ENCODE peak calls at places on chromosomes 13 and 19, in seven cellular contexts. W is cerebellar cortex; T is NCI-H1694 treated with DMSO at 0.1 percent for 48 hours; Z is lung; C is endothelial cell; M is effector memory CD4-positive, alpha-beta T cell; J is fibroblast of lung. D is an unnamed sample.

GRCh38 chr19:3132971-3133792 is 2.7 kb upstream of the GNA15 start:
- DNase-seq in W (peak), T (peak), Z (no peak), C (no peak), M (peak), J (peak), D (no peak)

GRCh38 chr19:47309608-47310007 is at the start of gene C5AR1:
- DNase-seq in W (no peak), T (no peak), Z (peak), C (no peak), M (no peak), J (no peak), D (no peak)

GRCh38 chr13:30865131-30866009 is 40.7 kb upstream of the MEDAG start:
- DNase-seq in W (peak), T (peak), Z (peak), C (peak), M (peak), J (peak), D (peak)

GRCh38 chr13:49521216-49521615 is 25.5 kb downstream of the PHF11 start:
- DNase-seq in W (no peak), T (no peak), Z (no peak), C (no peak), M (no peak), J (no peak), D (no peak)

GRCh38 chr19:19257137-19257536 is 16.0 kb downstream of the TM6SF2 start:
- DNase-seq in W (no peak), T (no peak), Z (no peak), C (no peak), M (no peak), J (no peak), D (no peak)

GRCh38 chr13:94595006-94595942 is 678 bp downstream of the TGDS start:
- DNase-seq in W (peak), T (no peak), Z (no peak), C (no peak), M (no peak), J (peak), D (peak)

GRCh38 chr13:51148952-51149573 is 38.0 kb upstream of the C13orf42 start:
- DNase-seq in W (peak), T (peak), Z (no peak), C (peak), M (no peak), J (peak), D (peak)

GRCh38 chr13:43245374-43245964 is 222.1 kb downstream of the DNAJC15 start:
- DNase-seq in W (no peak), T (no peak), Z (no peak), C (no peak), M (no peak), J (peak), D (no peak)

GRCh38 chr13:45055198-45055901 is 65.0 kb upstream of the GTF2F2 start:
- DNase-seq in W (no peak), T (peak), Z (no peak), C (no peak), M (no peak), J (peak), D (peak)

GRCh38 chr13:36998624-36999041 is 507 bp downstream of the ALG5 start:
- DNase-seq in W (no peak), T (no peak), Z (peak), C (peak), M (no peak), J (peak), D (peak)

GRCh38 chr19:52542984-52543664 is 15.7 kb downstream of the ZNF808 start:
- DNase-seq in W (no peak), T (no peak), Z (no peak), C (no peak), M (peak), J (peak), D (no peak)

GRCh38 chr19:29529646-29530548 is 4.1 kb downstream of the VSTM2B start:
- DNase-seq in W (no peak), T (no peak), Z (no peak), C (peak), M (no peak), J (no peak), D (no peak)

GRCh38 chr19:16899566-16900075 is 10.8 kb downstream of the F2RL3 start:
- DNase-seq in W (peak), T (no peak), Z (no peak), C (peak), M (no peak), J (no peak), D (peak)

GRCh38 chr19:6362351-6362801 is 1.0 kb downstream of the CLPP start:
- DNase-seq in W (no peak), T (no peak), Z (no peak), C (no peak), M (peak), J (no peak), D (no peak)

GRCh38 chr13:67230774-67231480 is 791 bp upstream of the PCDH9 start:
- DNase-seq in W (peak), T (peak), Z (peak), C (peak), M (no peak), J (peak), D (no peak)

GRCh38 chr13:77310579-77311279 is 16.2 kb downstream of the MYCBP2 start:
- DNase-seq in W (no peak), T (no peak), Z (no peak), C (no peak), M (no peak), J (no peak), D (no peak)

GRCh38 chr13:66618702-66619101 is 611.4 kb downstream of the PCDH9 start:
- DNase-seq in W (no peak), T (peak), Z (no peak), C (no peak), M (no peak), J (peak), D (no peak)

GRCh38 chr19:2309734-2310362 is 1.9 kb upstream of the LINGO3 start:
- DNase-seq in W (no peak), T (peak), Z (no peak), C (no peak), M (no peak), J (peak), D (no peak)

GRCh38 chr13:28716511-28716910 is 2.3 kb downstream of the SLC46A3 start:
- DNase-seq in W (peak), T (no peak), Z (peak), C (no peak), M (no peak), J (peak), D (peak)

D was measured in LoVo.